ENCODE peak calls at places on chromosomes 13 and 19, in seven cellular contexts. H is NCI-H1092 treated with DMSO at 0.1 percent for 48 hours; I is smooth muscle cell of the brain vasculature; J is Daoy; V is activated CD8-positive, alpha-beta memory T cell treated with anti-CD3 and anti-CD28 coated beads for 1 hour; R is RPMI8226; B is DND-41. A is an unnamed sample.

GRCh38 chr19:55459950-55460657 is 1.3 kb downstream of the ISOC2 start:
- DNase-seq in J (no peak), H (no peak), B (no peak), R (no peak), I (no peak), V (no peak), A (no peak)

GRCh38 chr19:35143231-35143715 is at the start of gene FXYD7:
- DNase-seq in H (no peak), I (no peak), V (no peak), J (no peak), R (no peak), B (no peak), A (no peak)

GRCh38 chr13:113216165-113217056 is 7.0 kb downstream of the CUL4A start:
- DNase-seq in I (no peak), H (peak; percentile 40), V (no peak), B (no peak), R (no peak), J (peak; percentile 64), A (no peak)

GRCh38 chr13:112346899-112347229 is 29.3 kb upstream of the SPACA7 start:
- DNase-seq in H (no peak), V (no peak), B (no peak), R (no peak), J (no peak), I (no peak), A (no peak)

GRCh38 chr13:79491715-79492114 is 10.8 kb downstream of the NDFIP2 start:
- DNase-seq in B (no peak), H (no peak), V (no peak), R (no peak), I (no peak), J (no peak), A (no peak)

GRCh38 chr13:86572115-86572514 is 772.9 kb upstream of the SLITRK6 start:
- DNase-seq in V (no peak), H (no peak), J (peak; percentile 68), R (no peak), B (no peak), I (no peak), A (no peak)

GRCh38 chr19:28920269-28921066 is 292.5 kb downstream of the UQCRFS1 start:
- DNase-seq in I (no peak), B (no peak), J (no peak), H (no peak), R (no peak), V (no peak), A (no peak)

GRCh38 chr13:95536629-95537241 is 15.8 kb upstream of the CLDN10 start:
- DNase-seq in V (no peak), H (peak; percentile 41), J (no peak), R (peak; percentile 32), B (no peak), I (no peak), A (peak; percentile 76)

GRCh38 chr19:56146904-56147303 is 5.8 kb downstream of the ZNF444 start:
- DNase-seq in I (no peak), H (no peak), J (no peak), V (no peak), R (no peak), B (no peak), A (no peak)

GRCh38 chr19:54388001-54388802 is 23.5 kb upstream of the LAIR1 start:
- DNase-seq in V (peak; percentile 14), B (peak; percentile 93), H (no peak), I (no peak), R (peak; percentile 94), J (peak; percentile 29), A (peak; percentile 77)

GRCh38 chr13:82661126-82661525 is 1221.1 kb downstream of the SLITRK1 start:
- DNase-seq in I (no peak), H (no peak), B (no peak), R (no peak), J (no peak), V (no peak), A (no peak)

GRCh38 chr13:67200605-67201004 is 29.5 kb downstream of the PCDH9 start:
- DNase-seq in J (no peak), H (no peak), I (no peak), B (no peak), R (no peak), V (no peak), A (no peak)

GRCh38 chr13:44812818-44813217 is 176.5 kb downstream of the NUFIP1 start:
- DNase-seq in V (no peak), I (no peak), B (no peak), J (no peak), H (no peak), R (no peak), A (no peak)

GRCh38 chr13:27295096-27295495 is 24.5 kb downstream of the RASL11A start:
- DNase-seq in H (no peak), R (no peak), B (no peak), I (no peak), J (no peak), V (no peak), A (no peak)

GRCh38 chr13:62320129-62320724 is 904.6 kb upstream of the PCDH20 start:
- DNase-seq in H (peak; percentile 83), J (peak; percentile 1), V (no peak), B (no peak), I (peak; percentile 24), R (peak; percentile 20), A (peak; percentile 89)

GRCh38 chr19:7125221-7125620 is 55.7 kb downstream of the ZNF557 start:
- DNase-seq in I (no peak), V (no peak), B (no peak), H (no peak), R (no peak), J (no peak), A (no peak)

GRCh38 chr13:22235285-22235949 is 564.5 kb downstream of the FGF9 start:
- DNase-seq in H (no peak), I (no peak), B (no peak), J (peak; percentile 76), R (no peak), V (no peak), A (no peak)

GRCh38 chr13:112067121-112067741 is at the start of gene SOX1:
- DNase-seq in V (no peak), B (no peak), R (no peak), J (peak; percentile 84), I (no peak), H (no peak), A (no peak)

GRCh38 chr19:21593934-21594844 is 88.8 kb downstream of the ZNF429 start:
- DNase-seq in H (no peak), R (no peak), B (no peak), V (no peak), I (no peak), J (no peak), A (no peak)

GRCh38 chr13:46012404-46012803 is 40.1 kb downstream of the ZC3H13 start:
- DNase-seq in J (no peak), B (no peak), H (no peak), V (no peak), R (no peak), I (no peak), A (no peak)

GRCh38 chr13:80201686-80202085 is 139.2 kb downstream of the SPRY2 start:
- DNase-seq in V (no peak), J (no peak), B (no peak), H (no peak), I (no peak), R (no peak), A (no peak)

GRCh38 chr13:112910616-112911280 is 58.3 kb upstream of the MCF2L start:
- DNase-seq in R (no peak), V (no peak), J (no peak), H (no peak), I (no peak), B (no peak), A (no peak)

GRCh38 chr19:49019242-49019932 is 2.5 kb upstream of the LHB start:
- DNase-seq in H (no peak), R (peak; percentile 75), V (peak; percentile 50), B (peak; percentile 25), I (no peak), J (peak; percentile 90), A (peak; percentile 41)

GRCh38 chr13:106373989-106374572 is 161.4 kb downstream of the EFNB2 start:
- DNase-seq in H (no peak), J (peak; percentile 20), B (peak; percentile 49), I (no peak), R (no peak), V (no peak), A (no peak)